ENCODE peak calls at places on chromosomes 2 and 18, in four cellular contexts. One of them, this sample, is unnamed.

GRCh38 chr18:43578636-43579203 is 301.4 kb upstream of the SYT4 start:
- DNase-seq in GM12878: no peak
- DNase-seq in K562: no peak
- DNase-seq in HepG2: no peak
- DNase-seq in this sample: no peak

GRCh38 chr18:28736223-28736622 is 559.3 kb upstream of the CDH2 start:
- DNase-seq in GM12878: no peak
- DNase-seq in K562: no peak
- DNase-seq in HepG2: no peak
- DNase-seq in this sample: no peak

GRCh38 chr2:202147775-202148174 is 74.7 kb downstream of the KIAA2012 start:
- DNase-seq in GM12878: no peak
- DNase-seq in K562: no peak
- DNase-seq in HepG2: no peak
- DNase-seq in this sample: no peak

GRCh38 chr2:201933792-201934229 is 99.8 kb upstream of the FZD7 start:
- DNase-seq in GM12878: no peak
- DNase-seq in K562: no peak
- DNase-seq in HepG2: no peak
- DNase-seq in this sample: no peak

GRCh38 chr18:23146861-23147469 is 11.7 kb downstream of the CABLES1 start:
- DNase-seq in GM12878: no peak
- DNase-seq in K562: no peak
- DNase-seq in HepG2: peak; percentile 72
- DNase-seq in this sample: no peak

GRCh38 chr2:221558107-221558506 is 14.0 kb downstream of the EPHA4 start:
- DNase-seq in GM12878: no peak
- DNase-seq in K562: no peak
- DNase-seq in HepG2: no peak
- DNase-seq in this sample: no peak

GRCh38 chr2:21782866-21783265 is 659.1 kb downstream of the TDRD15 start:
- DNase-seq in GM12878: no peak
- DNase-seq in K562: no peak
- DNase-seq in HepG2: no peak
- DNase-seq in this sample: no peak

GRCh38 chr2:128642316-128642715 is 323.6 kb upstream of the HS6ST1 start:
- DNase-seq in GM12878: no peak
- DNase-seq in K562: no peak
- DNase-seq in HepG2: no peak
- DNase-seq in this sample: no peak

GRCh38 chr2:64655873-64656272 is 2.2 kb upstream of the SERTAD2 start:
- DNase-seq in GM12878: no peak
- DNase-seq in K562: no peak
- DNase-seq in HepG2: no peak
- DNase-seq in this sample: no peak

GRCh38 chr18:51739044-51739666 is 541.7 kb upstream of the MEX3C start:
- DNase-seq in GM12878: no peak
- DNase-seq in K562: no peak
- DNase-seq in HepG2: no peak
- DNase-seq in this sample: no peak

GRCh38 chr2:47437287-47437686 is 34.3 kb downstream of the MSH2 start:
- DNase-seq in GM12878: no peak
- DNase-seq in K562: no peak
- DNase-seq in HepG2: no peak
- DNase-seq in this sample: no peak

GRCh38 chr2:70767094-70767698 is 804 bp downstream of the ADD2 start:
- DNase-seq in GM12878: no peak
- DNase-seq in K562: peak; percentile 78
- DNase-seq in HepG2: no peak
- DNase-seq in this sample: peak; percentile 80

GRCh38 chr2:231708773-231709635 is 679 bp downstream of the PTMA start:
- DNase-seq in GM12878: no peak
- DNase-seq in K562: peak; percentile 37
- DNase-seq in HepG2: no peak
- DNase-seq in this sample: no peak

GRCh38 chr2:45731146-45731545 is 79.7 kb downstream of the PRKCE start:
- DNase-seq in GM12878: no peak
- DNase-seq in K562: no peak
- DNase-seq in HepG2: no peak
- DNase-seq in this sample: no peak

GRCh38 chr2:241763551-241764271 is 12.9 kb upstream of the GAL3ST2 start:
- DNase-seq in GM12878: no peak
- DNase-seq in K562: no peak
- DNase-seq in HepG2: no peak
- DNase-seq in this sample: peak; percentile 38

GRCh38 chr2:144350151-144350802 is 169.6 kb downstream of the ZEB2 start:
- DNase-seq in GM12878: no peak
- DNase-seq in K562: peak; percentile 37
- DNase-seq in HepG2: no peak
- DNase-seq in this sample: peak; percentile 79

GRCh38 chr18:56661414-56662101 is 10.4 kb downstream of the WDR7 start:
- DNase-seq in GM12878: no peak
- DNase-seq in K562: no peak
- DNase-seq in HepG2: no peak
- DNase-seq in this sample: no peak

GRCh38 chr2:148615446-148615845 is 29.1 kb upstream of the EPC2 start:
- DNase-seq in GM12878: no peak
- DNase-seq in K562: no peak
- DNase-seq in HepG2: no peak
- DNase-seq in this sample: no peak
- TF ChIP-seq BRCA1 in GM12878: no peak
- TF ChIP-seq BRCA1 in K562: no peak
- TF ChIP-seq BRCA1 in HepG2: no peak
- TF ChIP-seq BRCA1 in this sample: no peak

GRCh38 chr2:38747819-38748218 is 3.3 kb downstream of the SRSF7 start:
- DNase-seq in GM12878: no peak
- DNase-seq in K562: no peak
- DNase-seq in HepG2: no peak
- DNase-seq in this sample: no peak
- TF ChIP-seq BRCA1 in GM12878: no peak
- TF ChIP-seq BRCA1 in K562: no peak
- TF ChIP-seq BRCA1 in HepG2: no peak
- TF ChIP-seq BRCA1 in this sample: no peak

DNA sequence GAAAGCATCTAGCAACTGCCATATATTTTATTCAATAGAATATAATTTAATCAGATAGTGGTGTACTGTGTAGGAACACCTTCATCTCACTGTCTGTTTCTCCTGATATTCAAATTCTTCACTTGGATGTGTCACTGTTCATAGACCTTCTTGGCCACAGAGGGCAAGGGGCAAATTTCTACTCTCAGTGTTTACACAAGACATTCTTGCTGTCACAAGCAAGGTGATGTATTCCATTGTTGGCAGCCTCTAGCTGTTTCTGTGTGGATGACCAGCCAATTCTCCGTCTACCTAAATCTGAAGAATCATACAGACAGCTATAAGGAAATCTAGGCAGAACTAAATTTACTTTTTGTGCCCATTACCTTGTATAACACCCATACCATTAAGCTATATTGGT is 948.3 kb downstream of the CNTNAP5 start:
- DNase-seq in GM12878: no peak
- DNase-seq in K562: no peak
- DNase-seq in HepG2: no peak
- DNase-seq in this sample: no peak
- TF ChIP-seq BRCA1 in GM12878: no peak
- TF ChIP-seq BRCA1 in K562: no peak
- TF ChIP-seq BRCA1 in HepG2: no peak
- TF ChIP-seq BRCA1 in this sample: no peak

GRCh38 chr18:13051159-13051558 is 60.0 kb downstream of the CEP192 start:
- DNase-seq in GM12878: no peak
- DNase-seq in K562: no peak
- DNase-seq in HepG2: no peak
- DNase-seq in this sample: no peak

GRCh38 chr18:13043066-13043465 is 51.9 kb downstream of the CEP192 start:
- DNase-seq in GM12878: no peak
- DNase-seq in K562: no peak
- DNase-seq in HepG2: no peak
- DNase-seq in this sample: no peak

GRCh38 chr18:13051950-13052349 is 60.8 kb downstream of the CEP192 start:
- DNase-seq in GM12878: peak; percentile 17
- DNase-seq in K562: no peak
- DNase-seq in HepG2: no peak
- DNase-seq in this sample: no peak

DNA sequence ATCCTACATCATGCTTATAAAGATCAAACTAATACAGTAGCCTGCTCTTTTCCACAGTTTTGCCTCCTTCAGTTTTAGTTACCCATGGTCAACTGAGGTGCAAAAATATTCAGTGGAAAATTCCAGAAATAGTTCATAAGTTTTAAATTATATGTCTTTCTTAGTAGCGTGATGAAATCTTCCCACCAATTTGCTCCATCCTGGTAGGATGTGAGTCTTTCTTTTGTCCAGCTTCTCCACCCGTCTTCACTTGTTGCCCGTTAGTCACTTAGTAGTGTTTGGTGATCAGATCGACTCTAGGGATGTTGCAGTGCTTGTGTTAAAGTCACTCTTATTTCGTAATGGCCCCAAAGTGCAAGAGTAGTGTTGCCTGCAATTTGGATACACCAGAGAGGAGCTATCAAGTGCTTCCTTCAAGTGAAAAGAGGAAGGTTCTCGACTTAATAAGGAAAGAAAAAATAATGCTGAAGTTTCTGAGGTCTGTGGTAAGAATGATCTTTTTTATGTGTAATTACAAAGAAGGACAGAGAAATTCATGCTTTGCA is 57.0 kb downstream of the CEP192 start:
- DNase-seq in GM12878: no peak
- DNase-seq in K562: no peak
- DNase-seq in HepG2: no peak
- DNase-seq in this sample: no peak
- TF ChIP-seq BRCA1 in GM12878: no peak
- TF ChIP-seq BRCA1 in K562: no peak
- TF ChIP-seq BRCA1 in HepG2: no peak
- TF ChIP-seq BRCA1 in this sample: no peak

GRCh38 chr2:178152033-178152432 is 39.8 kb downstream of the RBM45 start:
- DNase-seq in GM12878: no peak
- DNase-seq in K562: no peak
- DNase-seq in HepG2: peak; percentile 32
- DNase-seq in this sample: no peak
- TF ChIP-seq BRCA1 in GM12878: no peak
- TF ChIP-seq BRCA1 in K562: no peak
- TF ChIP-seq BRCA1 in HepG2: no peak
- TF ChIP-seq BRCA1 in this sample: no peak

GRCh38 chr2:68907923-68908253 is 36.7 kb upstream of the BMP10 start:
- DNase-seq in GM12878: no peak
- DNase-seq in K562: no peak
- DNase-seq in HepG2: no peak
- DNase-seq in this sample: no peak

GRCh38 chr2:68908392-68908970 is 37.3 kb upstream of the BMP10 start:
- DNase-seq in GM12878: peak; percentile 68
- DNase-seq in K562: peak; percentile 39
- DNase-seq in HepG2: no peak
- DNase-seq in this sample: peak; percentile 49

GRCh38 chr2:68905116-68905515 is 33.9 kb upstream of the BMP10 start:
- DNase-seq in GM12878: no peak
- DNase-seq in K562: no peak
- DNase-seq in HepG2: no peak
- DNase-seq in this sample: no peak

GRCh38 chr2:68909793-68910674 is 38.8 kb upstream of the BMP10 start:
- DNase-seq in GM12878: peak; percentile 40
- DNase-seq in K562: peak; percentile 72
- DNase-seq in HepG2: peak; percentile 58
- DNase-seq in this sample: peak; percentile 80

GRCh38 chr2:68907232-68907922 is 36.2 kb upstream of the BMP10 start:
- DNase-seq in GM12878: no peak
- DNase-seq in K562: no peak
- DNase-seq in HepG2: no peak
- DNase-seq in this sample: no peak
- TF ChIP-seq BRCA1 in GM12878: no peak
- TF ChIP-seq BRCA1 in K562: no peak
- TF ChIP-seq BRCA1 in HepG2: no peak
- TF ChIP-seq BRCA1 in this sample: no peak

DNA sequence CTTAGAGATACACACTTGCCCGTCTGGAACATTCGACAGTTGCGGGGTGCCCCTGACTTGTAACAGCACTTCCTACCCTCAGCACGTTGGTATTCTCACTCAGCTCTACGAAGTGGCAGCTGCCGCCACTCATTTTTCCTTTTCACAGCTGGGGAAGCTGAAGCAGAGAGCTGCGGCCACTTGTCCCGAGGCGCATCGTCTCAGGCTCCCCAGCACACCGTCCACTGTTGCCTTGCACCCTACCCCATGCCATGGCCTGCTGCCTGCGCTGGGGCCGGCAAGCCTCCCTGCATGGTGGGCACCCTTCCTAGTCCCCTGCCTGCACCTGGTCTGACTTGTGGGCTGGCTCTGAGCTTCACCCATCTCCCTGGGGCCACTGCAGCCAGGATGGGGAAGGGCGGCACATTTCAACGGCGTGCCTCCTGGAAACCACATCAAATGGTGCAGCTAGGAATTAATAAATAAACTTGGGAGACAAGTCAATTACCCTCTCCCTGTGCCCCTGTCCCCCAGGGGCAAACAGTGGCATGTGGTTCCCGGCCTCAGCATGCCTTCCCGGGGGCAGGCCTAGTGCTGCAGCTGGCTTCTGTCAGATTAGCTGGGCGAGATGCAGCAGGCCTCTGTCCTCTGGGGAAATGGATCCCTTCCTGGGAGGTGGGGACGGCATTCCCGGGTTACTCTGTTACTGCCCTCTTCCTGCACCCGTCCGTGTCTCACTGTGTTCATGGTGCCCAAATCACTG is 64.7 kb upstream of the HAAO start:
- DNase-seq in GM12878: no peak
- DNase-seq in K562: no peak
- DNase-seq in HepG2: no peak
- DNase-seq in this sample: no peak
- TF ChIP-seq BRCA1 in GM12878: no peak
- TF ChIP-seq BRCA1 in K562: no peak
- TF ChIP-seq BRCA1 in HepG2: no peak
- TF ChIP-seq BRCA1 in this sample: no peak